ENCODE peak calls at places on chromosome 2, in four cellular contexts. T is K562, E is HepG2, W is GM12878. U is an unnamed sample.

GRCh38 chr2:84631047-84631446 is 114.7 kb downstream of the DNAH6 start:
- DNase-seq in T (peak; percentile 14), E (peak; percentile 48), W (no peak), U (no peak)

GRCh38 chr2:107808986-107809385 is 17.7 kb upstream of the RGPD4 start:
- DNase-seq in E (no peak), W (no peak), T (no peak), U (no peak)

GRCh38 chr2:143034292-143035074 is 94.7 kb upstream of the ARHGAP15 start:
- DNase-seq in E (peak; percentile 90), W (peak; percentile 53), T (peak; percentile 75), U (peak; percentile 30)

GRCh38 chr2:232457121-232458011 is 1.4 kb downstream of the ALPI start:
- DNase-seq in W (no peak), E (no peak), T (no peak), U (no peak)

GRCh38 chr2:205456682-205457081 is 225.6 kb upstream of the NRP2 start:
- DNase-seq in T (no peak), E (no peak), W (no peak), U (no peak)

GRCh38 chr2:20143263-20143662 is 81.7 kb downstream of the SDC1 start:
- DNase-seq in T (no peak), E (no peak), W (no peak), U (no peak)

GRCh38 chr2:158893057-158893456 is 75.4 kb upstream of the TANC1 start:
- DNase-seq in W (no peak), T (no peak), E (no peak), U (no peak)

GRCh38 chr2:16167471-16168426 is 227.4 kb downstream of the MYCN start:
- DNase-seq in W (no peak), T (peak; percentile 20), E (no peak), U (no peak)

GRCh38 chr2:152320166-152320565 is 14.8 kb upstream of the FMNL2 start:
- DNase-seq in W (no peak), T (no peak), E (no peak), U (no peak)

GRCh38 chr2:126775300-126775985 is 119.5 kb downstream of the GYPC start:
- DNase-seq in W (no peak), T (no peak), E (no peak), U (no peak)

GRCh38 chr2:169528271-169528701 is 18.8 kb downstream of the KLHL41 start:
- DNase-seq in W (peak; percentile 45), E (peak; percentile 65), T (peak; percentile 84), U (peak; percentile 80)

GRCh38 chr2:63821396-63821795 is 20.3 kb upstream of the UGP2 start:
- DNase-seq in E (no peak), T (no peak), W (no peak), U (no peak)

GRCh38 chr2:214856116-214856515 is 46.6 kb upstream of the BARD1 start:
- DNase-seq in W (no peak), E (no peak), T (no peak), U (no peak)

GRCh38 chr2:119644186-119644585 is 34.8 kb upstream of the TMEM177 start:
- DNase-seq in T (no peak), E (no peak), W (no peak), U (no peak)

GRCh38 chr2:204479557-204479956 is 65.7 kb upstream of the PARD3B start:
- DNase-seq in E (no peak), T (no peak), W (no peak), U (no peak)

GRCh38 chr2:120394764-120395163 is 48.8 kb downstream of the INHBB start:
- DNase-seq in T (no peak), W (no peak), E (no peak), U (no peak)

GRCh38 chr2:233706720-233707119 is 6.0 kb upstream of the UGT1A5 start:
- DNase-seq in T (no peak), E (no peak), W (no peak), U (no peak)

GRCh38 chr2:157603203-157603602 is 25.5 kb downstream of the ACVR1C start:
- DNase-seq in E (no peak), W (no peak), T (no peak), U (no peak)

GRCh38 chr2:60527762-60528161 is 25.7 kb downstream of the BCL11A start:
- DNase-seq in W (no peak), T (no peak), E (no peak), U (no peak)

GRCh38 chr2:98160574-98160973 is 73.6 kb downstream of the VWA3B start:
- DNase-seq in E (no peak), T (no peak), W (no peak), U (no peak)

GRCh38 chr2:192498747-192499146 is 304.0 kb upstream of the TMEFF2 start:
- DNase-seq in W (no peak), E (no peak), T (no peak), U (peak; percentile 23)

GRCh38 chr2:12805032-12805431 is 88.3 kb downstream of the TRIB2 start:
- DNase-seq in E (no peak), T (no peak), W (no peak), U (no peak)

GRCh38 chr2:164205347-164205746 is 415.9 kb downstream of the GRB14 start:
- DNase-seq in E (no peak), W (no peak), T (no peak), U (no peak)
- TF ChIP-seq USF2 in E (no peak), W (no peak), T (no peak), U (no peak)

GRCh38 chr2:6073260-6074141 is 381.3 kb downstream of the SOX11 start:
- DNase-seq in E (no peak), W (no peak), T (no peak), U (no peak)
- TF ChIP-seq CREM in E (no peak), W (no peak), T (no peak), U (no peak)

DNA sequence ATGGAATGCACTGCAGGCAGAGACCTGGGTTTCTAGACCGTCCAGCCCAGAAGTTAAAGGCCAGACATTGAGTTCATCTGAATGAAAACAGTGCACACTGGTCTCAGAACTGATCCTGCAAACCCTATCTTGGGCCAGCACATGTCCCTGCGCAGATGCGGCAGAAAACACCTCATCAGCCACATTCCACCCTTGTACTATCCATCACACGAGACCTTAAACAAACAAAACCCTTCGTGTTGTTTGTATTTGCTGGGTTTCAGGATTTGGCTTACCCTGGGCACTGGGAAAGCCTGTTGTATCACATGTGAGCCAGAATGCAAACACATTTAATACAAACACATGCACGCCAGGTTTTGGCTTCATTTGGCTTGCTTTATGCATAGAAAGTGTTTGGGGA is 12.5 kb downstream of the WIPF1 start:
- DNase-seq in E (peak; percentile 13), T (no peak), W (no peak), U (no peak)
- TF ChIP-seq CREB1 in E (no peak), T (no peak), W (no peak), U (no peak)

DNA sequence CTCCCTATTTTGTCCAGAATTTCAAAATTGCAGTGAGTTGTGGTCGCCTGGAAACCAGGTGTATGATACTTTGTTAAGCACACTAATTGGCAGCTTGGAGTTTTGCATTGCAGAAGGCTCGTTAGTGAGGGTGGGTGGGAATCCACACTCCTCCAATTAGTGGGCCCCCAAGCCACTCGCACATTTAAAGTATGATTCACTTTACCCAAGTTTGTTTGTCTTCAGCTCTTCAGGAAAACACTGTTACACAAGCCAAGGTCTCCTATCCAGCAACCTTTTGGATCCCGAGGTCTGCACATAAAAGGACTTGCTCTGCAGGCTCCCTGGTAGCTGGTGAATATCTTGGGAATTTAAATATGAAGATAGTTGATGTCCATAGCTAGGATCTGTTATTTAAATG is 66.1 kb downstream of the NPAS2 start:
- DNase-seq in T (no peak), E (no peak), W (no peak), U (no peak)
- TF ChIP-seq USF2 in T (no peak), E (no peak), W (no peak), U (no peak)

GRCh38 chr2:216775043-216775453 is 79.7 kb upstream of the IGFBP5 start:
- DNase-seq in W (no peak), E (peak; percentile 76), T (peak; percentile 68), U (no peak)

GRCh38 chr2:216780843-216781242 is 79.0 kb downstream of the TNP1 start:
- DNase-seq in E (no peak), W (no peak), T (no peak), U (no peak)

GRCh38 chr2:216774620-216775019 is 79.3 kb upstream of the IGFBP5 start:
- DNase-seq in T (peak; percentile 51), W (no peak), E (no peak), U (no peak)

GRCh38 chr2:216776076-216776726 is 80.9 kb upstream of the IGFBP5 start:
- DNase-seq in W (no peak), E (no peak), T (no peak), U (no peak)

DNA sequence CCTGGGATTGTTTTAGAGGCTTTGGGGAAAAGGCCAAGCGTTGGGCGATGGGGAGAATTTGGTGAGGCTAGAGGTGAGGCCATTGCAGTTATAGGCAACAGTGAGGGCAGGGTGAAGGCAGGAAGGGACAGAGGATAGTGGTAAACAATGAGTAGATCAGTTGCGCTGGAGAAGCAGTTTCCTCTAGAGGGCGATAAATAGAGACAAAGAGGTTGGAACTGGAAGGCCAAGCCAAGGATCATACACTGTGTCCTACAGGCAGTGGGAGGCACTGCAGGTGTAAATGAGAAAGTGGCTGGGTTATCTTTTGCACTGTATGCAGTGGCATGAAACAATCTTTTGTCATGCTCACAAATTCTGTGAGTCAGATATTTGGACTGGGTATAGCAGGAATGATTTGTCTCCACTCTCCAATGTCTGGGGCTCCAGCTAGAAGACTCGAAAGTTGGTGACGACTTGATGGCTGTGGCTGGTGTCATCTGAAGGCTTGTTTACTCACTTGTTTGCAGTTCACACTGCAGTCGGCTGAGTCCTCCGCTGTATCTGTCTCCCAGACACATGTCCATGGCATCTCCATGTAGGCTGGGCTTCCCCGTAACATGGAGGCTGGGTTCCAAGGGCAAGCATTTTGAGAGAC is 82.1 kb downstream of the TNP1 start:
- DNase-seq in T (peak; percentile 72), W (peak; percentile 27), E (peak; percentile 89), U (peak; percentile 66)
- TF ChIP-seq CREM in T (peak; percentile 52), W (no peak), E (no peak), U (no peak)

DNA sequence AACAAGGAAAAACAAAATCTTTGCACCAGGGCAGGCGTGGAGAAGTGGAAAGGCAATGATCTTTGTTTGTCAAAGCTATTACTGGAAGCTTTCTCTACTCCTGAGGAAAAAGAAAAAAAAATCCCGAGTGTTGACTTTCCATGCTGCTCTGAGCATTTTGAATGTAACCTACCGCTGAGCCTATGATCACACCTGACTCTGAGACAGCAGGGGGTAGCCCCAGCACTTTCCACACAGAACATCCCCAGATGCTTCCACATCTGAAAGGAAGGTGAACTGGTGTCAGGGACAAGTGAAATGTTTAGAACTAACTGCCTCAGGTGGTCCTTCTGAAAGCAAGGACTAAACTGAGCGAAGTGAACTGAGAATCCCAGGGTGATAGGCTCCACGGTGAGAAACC is 1315.1 kb upstream of the DDX18 start:
- DNase-seq in E (no peak), W (no peak), T (no peak), U (no peak)
- TF ChIP-seq CREB1 in E (no peak), W (no peak), T (no peak), U (no peak)

DNA sequence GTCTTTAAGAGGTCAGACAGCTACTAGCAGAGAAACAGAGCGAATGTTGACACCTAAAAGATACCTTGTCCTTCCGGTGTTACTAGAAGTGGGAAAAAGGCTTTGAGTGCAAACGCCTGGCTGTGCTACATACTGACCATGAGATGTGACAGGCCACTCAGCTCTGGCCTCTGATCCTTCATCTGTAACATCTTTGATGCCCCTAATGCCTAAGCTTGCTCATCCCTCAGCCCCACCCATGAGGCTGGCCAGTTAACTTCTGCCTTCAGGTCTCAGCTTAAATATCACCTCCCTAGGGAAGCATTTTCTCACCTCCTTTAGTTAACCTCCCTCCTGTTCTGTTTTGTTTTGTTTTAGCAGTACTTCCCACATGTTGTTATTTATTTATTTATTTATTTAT is 15.9 kb downstream of the EPAS1 start:
- DNase-seq in E (no peak), W (no peak), T (no peak), U (no peak)
- TF ChIP-seq USF2 in E (no peak), W (no peak), T (no peak), U (no peak)

U was measured in WTC11.